ENCODE peak calls at places on chromosomes 7 and 10, in seven cellular contexts. A, Q, F, W, Y, G and I are unnamed samples.

GRCh38 chr10:114538544-114538906 is 119.5 kb downstream of the ABLIM1 start:
- DNase-seq in A (peak), Q (no peak), F (peak), W (peak), Y (no peak), G (no peak), I (no peak)

GRCh38 chr7:27917774-27918314 is 177.9 kb downstream of the TAX1BP1 start:
- DNase-seq in A (no peak), Q (no peak), F (no peak), W (no peak), Y (no peak), G (peak), I (peak)

GRCh38 chr10:79400567-79401004 is 44.8 kb downstream of the ZCCHC24 start:
- DNase-seq in A (no peak), Q (peak), F (peak), W (peak), Y (peak), G (no peak), I (peak)

GRCh38 chr10:104424719-104425118 is 71.1 kb downstream of the CFAP58 start:
- DNase-seq in A (no peak), Q (no peak), F (no peak), W (peak), Y (peak), G (peak), I (peak)

GRCh38 chr10:11757820-11758463 is 15.8 kb downstream of the ECHDC3 start:
- DNase-seq in A (peak), Q (peak), F (peak), W (peak), Y (peak), G (peak), I (peak)

GRCh38 chr7:96199421-96199820 is 122.5 kb downstream of the SLC25A13 start:
- DNase-seq in A (no peak), Q (no peak), F (no peak), W (no peak), Y (no peak), G (no peak), I (no peak)

GRCh38 chr10:76697923-76698322 is 939.7 kb downstream of the KCNMA1 start:
- DNase-seq in A (no peak), Q (no peak), F (no peak), W (no peak), Y (no peak), G (no peak), I (no peak)

GRCh38 chr7:113710310-113711106 is 208.3 kb downstream of the PPP1R3A start:
- DNase-seq in A (peak), Q (peak), F (peak), W (peak), Y (peak), G (peak), I (peak)

GRCh38 chr10:125038637-125039036 is 96.7 kb downstream of the ZRANB1 start:
- DNase-seq in A (no peak), Q (no peak), F (no peak), W (peak), Y (no peak), G (no peak), I (no peak)

GRCh38 chr7:35676211-35676610 is 18.7 kb downstream of the HERPUD2 start:
- DNase-seq in A (no peak), Q (no peak), F (no peak), W (peak), Y (no peak), G (no peak), I (peak)

GRCh38 chr7:112089551-112089950 is 116.6 kb downstream of the DOCK4 start:
- DNase-seq in A (no peak), Q (no peak), F (no peak), W (no peak), Y (no peak), G (no peak), I (no peak)